ENCODE peak calls at places on chromosome 9, in ten cellular contexts. H is fibroblast of lung, N is stomach, X is right lobe of liver, J is dorsolateral prefrontal cortex, E is body of pancreas, G is endodermal cell, S is adrenal gland, K is A549, Z is mammary epithelial cell. V is an unnamed sample.
A peak's percentile ranks its signal among the peaks of the same experiment; 100 is the strongest.

GRCh38 chr9:134170525-134171315 is 6.4 kb upstream of the RNU6ATAC start:
- DNase-seq in Z (no peak), N (no peak), G (peak; percentile 61), K (no peak), S (no peak), E (no peak), J (no peak), X (no peak), H (no peak), V (no peak)

GRCh38 chr9:106697390-106697789 is 165.6 kb upstream of the ZNF462 start:
- DNase-seq in K (no peak), J (no peak), S (no peak), G (peak; percentile 35), H (no peak), E (no peak), X (no peak), Z (peak; percentile 6), N (no peak), V (no peak)

GRCh38 chr9:99083051-99083450 is 21.9 kb upstream of the TGFBR1 start:
- DNase-seq in X (no peak), G (no peak), H (no peak), N (no peak), S (no peak), E (no peak), J (no peak), Z (no peak), K (no peak), V (no peak)

GRCh38 chr9:136400038-136400834 is at the start of gene SNAPC4:
- DNase-seq in H (peak; percentile 82), E (peak; percentile 89), G (peak; percentile 96), S (peak; percentile 81), Z (peak; percentile 78), X (peak; percentile 90), J (peak; percentile 65), N (peak; percentile 89), K (peak; percentile 80), V (peak; percentile 39)

GRCh38 chr9:106035810-106036209 is 341.5 kb downstream of the TMEM38B start:
- DNase-seq in Z (no peak), E (no peak), K (no peak), X (no peak), J (no peak), S (no peak), H (no peak), G (no peak), N (no peak), V (no peak)

GRCh38 chr9:85978496-85978895 is 37.5 kb downstream of the NAA35 start:
- DNase-seq in H (peak; percentile 52), E (no peak), X (no peak), N (no peak), Z (no peak), S (no peak), K (no peak), G (no peak), J (no peak), V (no peak)

GRCh38 chr9:124271660-124272059 is 13.9 kb downstream of the NEK6 start:
- DNase-seq in N (peak; percentile 55), G (no peak), Z (no peak), K (no peak), H (no peak), E (peak; percentile 72), S (no peak), X (no peak), J (no peak), V (no peak)

GRCh38 chr9:35618854-35619799 is 914 bp upstream of the CD72 start:
- DNase-seq in H (peak; percentile 51), G (no peak), N (peak; percentile 40), S (no peak), K (no peak), Z (no peak), E (no peak), J (no peak), X (no peak), V (no peak)

GRCh38 chr9:105693435-105694275 is 686 bp upstream of the TMEM38B start:
- DNase-seq in G (peak; percentile 53), E (no peak), S (no peak), N (no peak), Z (peak; percentile 5), H (no peak), X (no peak), J (no peak), K (peak; percentile 18), V (no peak)

GRCh38 chr9:124110307-124110915 is 98.8 kb downstream of the LHX2 start:
- DNase-seq in Z (peak; percentile 50), X (peak; percentile 44), E (peak; percentile 39), S (peak; percentile 77), K (peak; percentile 44), G (peak; percentile 94), H (peak; percentile 72), J (peak; percentile 32), N (peak; percentile 55), V (peak; percentile 23)

GRCh38 chr9:5869315-5870019 is 21.2 kb upstream of the MLANA start:
- DNase-seq in N (no peak), X (no peak), G (peak; percentile 89), Z (no peak), K (peak; percentile 56), E (no peak), H (no peak), S (no peak), J (no peak), V (no peak)

GRCh38 chr9:3527653-3527960 is 1.8 kb upstream of the RFX3 start:
- DNase-seq in E (no peak), N (no peak), H (no peak), S (no peak), Z (no peak), X (no peak), J (no peak), G (no peak), K (no peak), V (no peak)

GRCh38 chr9:97703437-97704326 is 6.5 kb upstream of the XPA start:
- DNase-seq in K (peak; percentile 50), X (no peak), H (peak; percentile 75), G (no peak), Z (peak; percentile 94), N (no peak), E (peak; percentile 50), J (no peak), S (peak; percentile 66), V (peak; percentile 66)

GRCh38 chr9:81671880-81672280 is 17.5 kb downstream of the TLE1 start:
- DNase-seq in N (peak; percentile 78), Z (no peak), E (peak; percentile 81), X (peak; percentile 34), J (peak; percentile 53), S (peak; percentile 95), G (no peak), H (peak; percentile 96), K (no peak), V (peak; percentile 55)

GRCh38 chr9:14389146-14389545 is 75.2 kb upstream of the NFIB start:
- DNase-seq in G (no peak), H (no peak), J (no peak), N (no peak), Z (no peak), K (no peak), S (no peak), E (no peak), X (no peak), V (no peak)

GRCh38 chr9:21744874-21745273 is 57.6 kb upstream of the MTAP start:
- DNase-seq in E (no peak), N (no peak), G (no peak), S (no peak), J (no peak), X (no peak), Z (peak; percentile 40), H (peak; percentile 79), K (no peak), V (peak; percentile 72)

GRCh38 chr9:14023285-14023684 is 290.7 kb downstream of the NFIB start:
- DNase-seq in H (no peak), J (no peak), K (no peak), G (no peak), N (no peak), X (no peak), S (no peak), Z (no peak), E (no peak), V (no peak)

GRCh38 chr9:109793921-109794320 is 13.9 kb downstream of the PALM2AKAP2 start:
- DNase-seq in J (no peak), E (no peak), Z (no peak), X (no peak), G (no peak), S (no peak), K (no peak), N (no peak), H (no peak), V (no peak)

GRCh38 chr9:76571288-76572204 is 112.6 kb downstream of the GCNT1 start:
- DNase-seq in G (no peak), K (no peak), H (peak; percentile 37), Z (no peak), N (no peak), J (no peak), E (no peak), X (peak; percentile 32), S (no peak), V (no peak)
- H3K4me3 ChIP-seq in G (no peak overlapping the region), K (peak overlapping the region; percentile 38), H (peak overlapping the region; percentile 44), Z (peak overlapping the region; percentile 53), N (peak overlapping the region; percentile 54), J (peak overlapping the region; percentile 34), E (no peak overlapping the region), X (peak overlapping the region; percentile 23), S (peak overlapping the region; percentile 14), V (peak overlapping the region; percentile 39)

DNA sequence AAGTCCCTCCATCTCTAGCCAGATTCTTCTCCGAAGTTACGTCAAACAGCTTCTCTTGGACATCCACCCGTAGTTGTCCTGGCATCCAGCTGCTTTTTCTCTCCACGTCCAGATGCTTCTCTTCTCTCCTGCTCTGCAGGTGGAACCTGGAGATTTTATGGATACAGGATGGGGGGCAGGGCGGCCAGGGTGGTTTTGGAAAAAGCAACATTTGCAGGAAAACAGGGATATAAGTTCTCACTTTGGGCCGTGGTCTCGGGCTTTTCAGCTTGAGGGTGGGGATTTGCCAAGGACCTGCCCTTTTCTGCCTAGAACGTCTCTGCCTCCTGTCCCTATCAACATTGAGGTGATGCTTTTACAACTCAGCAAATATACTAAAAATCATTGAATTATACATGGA is 1941.6 kb upstream of the C9orf72 start:
- DNase-seq in E (no peak), S (no peak), X (no peak), N (no peak), G (peak; percentile 45), J (no peak), Z (no peak), K (no peak), H (no peak), V (no peak)
- H3K4me3 ChIP-seq in E (no peak overlapping the region), S (no peak overlapping the region), X (no peak overlapping the region), N (no peak overlapping the region), G (no peak overlapping the region), J (peak overlapping the region; percentile 11), Z (no peak overlapping the region), K (no peak overlapping the region), H (no peak overlapping the region), V (no peak overlapping the region)

GRCh38 chr9:37002413-37003217 is 31.5 kb downstream of the PAX5 start:
- DNase-seq in E (no peak), H (no peak), Z (no peak), G (peak; percentile 63), X (no peak), J (no peak), N (no peak), K (no peak), S (no peak), V (no peak)
- H3K4me3 ChIP-seq in E (no peak overlapping the region), H (no peak overlapping the region), Z (no peak overlapping the region), G (no peak overlapping the region), X (no peak overlapping the region), J (no peak overlapping the region), N (no peak overlapping the region), K (no peak overlapping the region), S (no peak overlapping the region), V (no peak overlapping the region)

DNA sequence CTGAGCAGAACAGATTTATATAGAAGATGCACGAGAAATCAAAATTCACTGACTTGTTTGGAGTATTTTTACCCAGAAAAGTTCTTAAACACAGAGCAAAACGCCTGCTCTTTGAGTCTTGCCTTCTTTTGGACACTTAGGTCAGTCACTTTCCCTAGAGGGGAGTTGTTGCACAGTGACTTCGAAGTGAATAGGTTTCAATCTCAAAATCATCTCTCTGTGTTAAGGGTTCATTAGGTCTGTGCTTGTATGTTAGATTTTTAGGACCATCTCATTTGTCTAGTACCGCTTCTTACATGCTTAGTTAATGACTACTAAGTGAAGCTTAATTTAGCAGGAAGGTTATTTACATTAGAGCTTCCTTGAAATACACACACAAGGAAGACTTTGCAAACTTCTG is 1.8 kb downstream of the ALDH1A1 start:
- DNase-seq in J (no peak), K (no peak), S (no peak), X (no peak), Z (no peak), H (no peak), E (no peak), N (no peak), G (no peak), V (no peak)
- H3K4me3 ChIP-seq in J (no peak overlapping the region), K (peak overlapping the region; percentile 67), S (no peak overlapping the region), X (peak overlapping the region; percentile 65), Z (no peak overlapping the region), H (no peak overlapping the region), E (peak overlapping the region; percentile 46), N (peak overlapping the region; percentile 35), G (no peak overlapping the region), V (no peak overlapping the region)